ENCODE peak calls at places on chromosome 1, in five cellular contexts. W, I, G, R and H are unnamed samples.

GRCh38 chr1:185062710-185063370 is 17.5 kb downstream of the RNF2 start:
- DNase-seq in W (no peak), I (no peak), G (no peak), R (peak; percentile 11), H (no peak)

GRCh38 chr1:246219508-246220030 is 287.5 kb downstream of the SMYD3 start:
- DNase-seq in W (peak; percentile 4), I (peak; percentile 98), G (no peak), R (no peak), H (no peak)

GRCh38 chr1:157050836-157051235 is 5.3 kb upstream of the ARHGEF11 start:
- DNase-seq in W (no peak), I (no peak), G (no peak), R (no peak), H (no peak)

GRCh38 chr1:63663301-63663700 is 70.1 kb downstream of the PGM1 start:
- DNase-seq in W (no peak), I (no peak), G (no peak), R (peak; percentile 52), H (no peak)

GRCh38 chr1:71414229-71414628 is 333.4 kb upstream of the ZRANB2 start:
- DNase-seq in W (no peak), I (peak; percentile 64), G (no peak), R (peak; percentile 4), H (no peak)

GRCh38 chr1:182303778-182304177 is 87.8 kb downstream of the GLUL start:
- DNase-seq in W (no peak), I (no peak), G (no peak), R (no peak), H (no peak)

GRCh38 chr1:203425668-203425999 is 50.0 kb upstream of the PRELP start:
- DNase-seq in W (no peak), I (no peak), G (no peak), R (no peak), H (no peak)

GRCh38 chr1:183279835-183280234 is 93.8 kb downstream of the LAMC2 start:
- DNase-seq in W (no peak), I (no peak), G (no peak), R (peak; percentile 55), H (peak; percentile 80)

GRCh38 chr1:86542626-86543025 is 4.3 kb upstream of the CLCA4 start:
- DNase-seq in W (no peak), I (no peak), G (no peak), R (no peak), H (no peak)

GRCh38 chr1:227739636-227740035 is 4.4 kb downstream of the SNAP47 start:
- DNase-seq in W (no peak), I (no peak), G (no peak), R (no peak), H (no peak)

GRCh38 chr1:25433389-25434186 is 2.9 kb downstream of the MACO1 start:
- DNase-seq in W (no peak), I (no peak), G (no peak), R (no peak), H (no peak)

GRCh38 chr1:110674337-110675059 is at the start of gene KCNA3:
- DNase-seq in W (no peak), I (no peak), G (peak; percentile 82), R (peak; percentile 16), H (no peak)

GRCh38 chr1:245457562-245457961 is 302.8 kb downstream of the KIF26B start:
- DNase-seq in W (no peak), I (no peak), G (no peak), R (no peak), H (no peak)

GRCh38 chr1:219535021-219535420 is 77.9 kb downstream of the ZC3H11B start:
- DNase-seq in W (no peak), I (no peak), G (no peak), R (no peak), H (no peak)

GRCh38 chr1:7695181-7696117 is 75.6 kb upstream of the VAMP3 start:
- DNase-seq in W (no peak), I (no peak), G (no peak), R (no peak), H (no peak)

GRCh38 chr1:107668762-107669161 is 296.2 kb downstream of the VAV3 start:
- DNase-seq in W (no peak), I (no peak), G (no peak), R (no peak), H (no peak)

GRCh38 chr1:230568008-230568407 is 74.3 kb upstream of the COG2 start:
- DNase-seq in W (no peak), I (peak; percentile 25), G (no peak), R (peak; percentile 6), H (no peak)

GRCh38 chr1:180951881-180952656 is 39.4 kb downstream of the KIAA1614 start:
- DNase-seq in W (no peak), I (no peak), G (no peak), R (no peak), H (no peak)

GRCh38 chr1:51266791-51267190 is 30.7 kb downstream of the RNF11 start:
- DNase-seq in W (no peak), I (no peak), G (no peak), R (no peak), H (no peak)

GRCh38 chr1:243253927-243254232 is 1.2 kb downstream of the CEP170 start:
- DNase-seq in W (no peak), I (no peak), G (no peak), R (no peak), H (no peak)

GRCh38 chr1:110945626-110946025 is 18.1 kb downstream of the LRIF1 start:
- DNase-seq in W (no peak), I (no peak), G (no peak), R (no peak), H (no peak)

GRCh38 chr1:88892146-88892877 is 945 bp upstream of the GTF2B start:
- DNase-seq in W (no peak), I (peak; percentile 97), G (no peak), R (no peak), H (peak; percentile 42)

GRCh38 chr1:36481091-36481490 is 1.6 kb downstream of the CSF3R start:
- DNase-seq in W (no peak), I (no peak), G (no peak), R (no peak), H (no peak)